ENCODE peak calls at places on chromosomes 16 and 17, in eight cellular contexts. Y is BE2C, G is heart right ventricle, F is A673, K is MM.1S, M is spleen, U is hepatocyte, N is stomach. C is an unnamed sample.

GRCh38 chr17:49530118-49530517 is 35.0 kb downstream of the NGFR start:
- DNase-seq in Y (no peak), G (no peak), F (no peak), K (no peak), M (no peak), U (no peak), N (no peak), C (no peak)

GRCh38 chr17:82878545-82878944 is 38.7 kb upstream of the ZNF750 start:
- DNase-seq in Y (no peak), G (no peak), F (no peak), K (no peak), M (peak; percentile 41), U (no peak), N (no peak), C (no peak)

GRCh38 chr16:28597692-28598261 is 927 bp upstream of the SULT1A2 start:
- DNase-seq in Y (no peak), G (no peak), F (peak; percentile 45), K (peak; percentile 41), M (peak; percentile 73), U (peak; percentile 38), N (no peak), C (no peak)

GRCh38 chr16:67652578-67653130 is 7.4 kb downstream of the ACD start:
- DNase-seq in Y (peak; percentile 63), G (peak; percentile 16), F (peak; percentile 78), K (no peak), M (no peak), U (peak; percentile 67), N (no peak), C (no peak)

GRCh38 chr17:45739786-45740185 is 44.3 kb upstream of the CRHR1 start:
- DNase-seq in Y (no peak), G (no peak), F (no peak), K (no peak), M (peak; percentile 25), U (no peak), N (no peak), C (no peak)

GRCh38 chr17:50832267-50833227 is 2.8 kb upstream of the WFIKKN2 start:
- DNase-seq in Y (no peak), G (no peak), F (no peak), K (no peak), M (no peak), U (no peak), N (no peak), C (no peak)

GRCh38 chr16:55821210-55821609 is 11.7 kb downstream of the CES1 start:
- DNase-seq in Y (no peak), G (no peak), F (no peak), K (no peak), M (no peak), U (no peak), N (no peak), C (no peak)

GRCh38 chr17:77726549-77726957 is 231.9 kb upstream of the TNRC6C start:
- DNase-seq in Y (no peak), G (no peak), F (no peak), K (no peak), M (no peak), U (no peak), N (no peak), C (no peak)

GRCh38 chr17:4229627-4230026 is 34.2 kb downstream of the ANKFY1 start:
- DNase-seq in Y (no peak), G (peak; percentile 44), F (no peak), K (no peak), M (no peak), U (peak; percentile 19), N (no peak), C (peak; percentile 62)

GRCh38 chr16:85086347-85087291 is 25.7 kb downstream of the CIBAR2 start:
- DNase-seq in Y (peak; percentile 82), G (peak; percentile 69), F (peak; percentile 76), K (peak; percentile 52), M (peak; percentile 89), U (peak; percentile 67), N (peak; percentile 78), C (peak; percentile 51)

GRCh38 chr17:17989618-17990017 is 17.0 kb downstream of the DRC3 start:
- DNase-seq in Y (no peak), G (no peak), F (no peak), K (no peak), M (no peak), U (no peak), N (no peak), C (no peak)

GRCh38 chr17:3033248-3033640 is 30.2 kb downstream of the OR1D5 start:
- DNase-seq in Y (no peak), G (no peak), F (no peak), K (no peak), M (peak; percentile 58), U (no peak), N (no peak), C (no peak)

GRCh38 chr17:7445011-7445927 is at the start of gene CHRNB1:
- DNase-seq in Y (peak; percentile 35), G (peak; percentile 87), F (peak; percentile 68), K (no peak), M (peak; percentile 92), U (peak; percentile 85), N (peak; percentile 78), C (no peak)

GRCh38 chr17:5618511-5618910 is 34.2 kb upstream of the NLRP1 start:
- DNase-seq in Y (no peak), G (no peak), F (no peak), K (no peak), M (no peak), U (no peak), N (no peak), C (no peak)

GRCh38 chr17:5619088-5619740 is 34.9 kb upstream of the NLRP1 start:
- DNase-seq in Y (peak; percentile 5), G (no peak), F (no peak), K (no peak), M (no peak), U (no peak), N (no peak), C (no peak)

GRCh38 chr17:5610956-5611355 is 26.6 kb upstream of the NLRP1 start:
- DNase-seq in Y (no peak), G (no peak), F (peak; percentile 11), K (no peak), M (no peak), U (no peak), N (no peak), C (no peak)

GRCh38 chr17:5615476-5615875 is 31.2 kb upstream of the NLRP1 start:
- DNase-seq in Y (no peak), G (no peak), F (no peak), K (no peak), M (no peak), U (no peak), N (no peak), C (no peak)
- H3K36me3 ChIP-seq in Y (no peaks in the 10 kb centered on the region), G (no peaks in the 10 kb centered on the region), F (no peaks in the 10 kb centered on the region), K (no peaks in the 10 kb centered on the region), M (no peaks in the 10 kb centered on the region), U (no peaks in the 10 kb centered on the region), N (no peaks in the 10 kb centered on the region), C (no peaks in the 10 kb centered on the region)

GRCh38 chr16:27235055-27235937 is 32.0 kb downstream of the KDM8 start:
- DNase-seq in Y (peak; percentile 79), G (peak; percentile 88), F (peak; percentile 87), K (peak; percentile 41), M (peak; percentile 92), U (peak; percentile 81), N (peak; percentile 76), C (peak; percentile 81)

GRCh38 chr16:27237229-27238015 is 31.1 kb downstream of the NSMCE1 start:
- DNase-seq in Y (no peak), G (no peak), F (peak; percentile 25), K (no peak), M (peak; percentile 92), U (peak; percentile 8), N (peak; percentile 42), C (no peak)

GRCh38 chr16:27238016-27238587 is 30.5 kb downstream of the NSMCE1 start:
- DNase-seq in Y (no peak), G (no peak), F (no peak), K (no peak), M (peak; percentile 90), U (peak; percentile 22), N (peak; percentile 44), C (no peak)

GRCh38 chr16:27235938-27236245 is 32.6 kb downstream of the KDM8 start:
- DNase-seq in Y (no peak), G (no peak), F (no peak), K (no peak), M (peak; percentile 82), U (no peak), N (no peak), C (no peak)

DNA sequence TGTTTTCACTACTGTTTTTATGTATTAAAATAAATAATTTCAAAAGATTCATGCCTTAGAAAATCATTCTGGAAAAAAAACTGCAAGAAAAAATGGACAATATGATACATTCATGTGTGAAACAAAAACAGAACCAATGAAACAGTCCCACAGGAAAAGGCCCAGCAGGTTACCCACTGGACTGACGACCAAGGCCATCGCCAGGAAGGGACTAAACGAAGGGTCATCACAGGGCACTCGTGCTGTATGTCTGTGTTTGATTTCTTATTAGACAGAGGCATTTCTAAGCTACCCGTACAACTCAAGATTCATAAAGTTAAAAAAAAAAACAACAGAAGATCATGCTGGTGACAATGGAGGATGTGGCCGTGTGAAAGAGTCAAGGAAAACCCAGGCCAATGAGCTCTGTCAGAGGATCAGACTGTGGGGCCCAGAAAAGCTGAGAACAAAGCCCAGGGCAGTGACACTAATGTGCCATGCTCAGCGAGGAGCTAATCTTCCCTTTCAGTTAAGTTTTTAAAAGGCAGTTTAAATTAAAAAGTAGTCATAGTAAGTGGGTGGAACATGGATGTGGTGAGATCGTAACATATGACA is 31.8 kb downstream of the NSMCE1 start:
- DNase-seq in Y (no peak), G (no peak), F (no peak), K (no peak), M (peak; percentile 63), U (no peak), N (no peak), C (no peak)
- H3K36me3 ChIP-seq in Y (no peaks in the 10 kb centered on the region), G (peaks cover 4% of the 10 kb centered on the region), F (no peaks in the 10 kb centered on the region), K (no peaks in the 10 kb centered on the region), M (no peaks in the 10 kb centered on the region), U (no peaks in the 10 kb centered on the region), N (peaks cover 24% of the 10 kb centered on the region), C (peaks cover 41% of the 10 kb centered on the region)

DNA sequence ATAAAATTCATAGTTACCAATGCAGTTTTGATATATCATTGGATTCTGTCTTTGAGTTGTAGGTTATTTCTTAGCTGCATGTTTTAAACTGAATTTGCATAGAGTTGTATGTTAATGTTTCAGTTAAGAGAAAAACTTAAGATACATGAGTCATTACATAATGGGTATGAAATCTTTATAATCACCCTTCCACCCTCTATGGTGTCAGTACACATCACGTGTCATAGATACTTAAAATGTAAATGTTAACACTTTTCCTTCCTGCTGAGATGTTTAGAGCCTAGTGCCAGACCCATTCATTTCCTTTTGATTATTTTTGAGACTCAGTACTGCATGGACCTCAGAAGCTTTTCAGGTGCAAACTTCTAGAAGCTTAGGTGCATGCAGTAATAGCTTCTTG is 20.5 kb downstream of the ZNF207 start:
- DNase-seq in Y (no peak), G (no peak), F (peak; percentile 22), K (no peak), M (no peak), U (no peak), N (no peak), C (no peak)
- H3K36me3 ChIP-seq in Y (peaks cover 51% of the 10 kb centered on the region), G (peaks cover 4% of the 10 kb centered on the region), F (peaks cover 74% of the 10 kb centered on the region), K (peaks cover 37% of the 10 kb centered on the region), M (peaks cover 90% of the 10 kb centered on the region), U (peaks cover 29% of the 10 kb centered on the region), N (peaks cover 100% of the 10 kb centered on the region), C (peaks cover 96% of the 10 kb centered on the region)

DNA sequence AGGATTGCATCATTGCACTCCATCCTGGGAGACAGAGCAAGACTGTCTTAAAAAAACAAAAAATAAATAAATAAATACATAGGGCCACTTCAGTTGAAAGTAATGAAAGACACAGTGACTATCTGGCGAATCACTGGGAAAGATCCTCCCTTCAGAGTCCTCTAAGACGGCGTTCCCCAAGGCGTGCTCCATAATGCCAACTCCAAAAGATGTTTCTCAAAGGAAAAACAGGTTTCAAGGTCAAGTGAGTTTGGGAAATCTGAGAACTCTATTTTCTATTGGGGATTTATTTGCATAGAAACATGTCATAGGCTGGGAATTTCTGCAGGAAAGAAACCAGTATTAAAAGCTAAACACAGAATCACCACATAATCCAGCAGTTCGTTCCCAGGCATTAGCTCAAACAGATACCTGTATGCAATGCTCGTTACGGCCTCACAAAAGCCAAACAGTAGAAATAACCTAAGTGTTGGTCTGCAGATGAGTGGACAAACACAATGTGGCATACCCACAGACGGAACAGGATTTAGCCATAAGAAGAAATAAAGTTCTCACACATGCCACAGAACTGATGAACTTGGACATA is 7.9 kb downstream of the KLHDC4 start:
- DNase-seq in Y (no peak), G (no peak), F (no peak), K (no peak), M (no peak), U (no peak), N (no peak), C (no peak)
- H3K36me3 ChIP-seq in Y (peaks cover 74% of the 10 kb centered on the region), G (no peaks in the 10 kb centered on the region), F (peaks cover 44% of the 10 kb centered on the region), K (no peaks in the 10 kb centered on the region), M (peaks cover 79% of the 10 kb centered on the region), U (no peaks in the 10 kb centered on the region), N (peaks cover 100% of the 10 kb centered on the region), C (peaks cover 11% of the 10 kb centered on the region)

C was measured in MG63.